ENCODE peak calls at places on chromosome 22, in ten cellular contexts. Y, A, F, I, W, Z, V, K, M and E are unnamed samples.
A peak's percentile ranks its signal among the peaks of the same experiment; 100 is the strongest.

GRCh38 chr22:44889233-44889878 is 120.4 kb downstream of the PHF21B start:
- DNase-seq in Y (no peak), A (peak; percentile 25), F (no peak), I (no peak), W (no peak), Z (no peak), V (no peak), K (peak; percentile 20), M (no peak), E (no peak)

GRCh38 chr22:23533771-23534191 is 46.3 kb downstream of the IGLL1 start:
- DNase-seq in Y (no peak), A (no peak), F (no peak), I (no peak), W (peak; percentile 3), Z (no peak), V (no peak), K (no peak), M (no peak), E (no peak)

GRCh38 chr22:35648066-35649025 is at the start of gene APOL6:
- DNase-seq in Y (peak; percentile 71), A (no peak), F (peak; percentile 44), I (peak; percentile 54), W (peak; percentile 45), Z (peak; percentile 81), V (peak; percentile 61), K (peak; percentile 86), M (peak; percentile 41), E (peak; percentile 58)

GRCh38 chr22:25745341-25746011 is 3.5 kb downstream of the MYO18B start:
- DNase-seq in Y (no peak), A (no peak), F (no peak), I (no peak), W (peak; percentile 60), Z (peak; percentile 55), V (no peak), K (no peak), M (no peak), E (peak; percentile 33)

GRCh38 chr22:48338793-48339705 is 1488.6 kb downstream of the BRD1 start:
- DNase-seq in Y (no peak), A (no peak), F (no peak), I (no peak), W (no peak), Z (no peak), V (no peak), K (no peak), M (no peak), E (no peak)

GRCh38 chr22:27183474-27183873 is 526.1 kb downstream of the MIAT start:
- DNase-seq in Y (no peak), A (no peak), F (no peak), I (no peak), W (no peak), Z (no peak), V (no peak), K (no peak), M (no peak), E (no peak)

GRCh38 chr22:39567135-39567946 is 3.2 kb upstream of the CACNA1I start:
- DNase-seq in Y (peak; percentile 31), A (no peak), F (no peak), I (no peak), W (no peak), Z (no peak), V (no peak), K (no peak), M (no peak), E (no peak)

GRCh38 chr22:45893516-45893915 is 83.4 kb downstream of the WNT7B start:
- DNase-seq in Y (no peak), A (no peak), F (no peak), I (no peak), W (no peak), Z (no peak), V (no peak), K (no peak), M (no peak), E (no peak)

GRCh38 chr22:30185129-30185528 is 61.4 kb downstream of the LIF start:
- DNase-seq in Y (no peak), A (no peak), F (no peak), I (no peak), W (no peak), Z (no peak), V (no peak), K (no peak), M (no peak), E (no peak)

GRCh38 chr22:50282361-50283144 is 12.4 kb upstream of the MAPK11 start:
- DNase-seq in Y (no peak), A (no peak), F (no peak), I (no peak), W (peak; percentile 92), Z (peak; percentile 89), V (peak; percentile 68), K (peak; percentile 95), M (no peak), E (peak; percentile 85)

GRCh38 chr22:47622541-47622940 is 860.1 kb downstream of the TBC1D22A start:
- DNase-seq in Y (no peak), A (peak; percentile 39), F (no peak), I (no peak), W (no peak), Z (no peak), V (no peak), K (no peak), M (no peak), E (no peak)

GRCh38 chr22:45867906-45868555 is 108.9 kb downstream of the WNT7B start:
- DNase-seq in Y (no peak), A (no peak), F (no peak), I (no peak), W (no peak), Z (no peak), V (peak; percentile 10), K (no peak), M (no peak), E (no peak)

GRCh38 chr22:24962835-24963234 is 10.3 kb downstream of the KIAA1671 start:
- DNase-seq in Y (no peak), A (no peak), F (no peak), I (no peak), W (no peak), Z (no peak), V (no peak), K (no peak), M (no peak), E (no peak)

GRCh38 chr22:17638182-17638431 is 450 bp upstream of the BCL2L13 start:
- DNase-seq in Y (peak; percentile 9), A (no peak), F (no peak), I (no peak), W (no peak), Z (no peak), V (no peak), K (no peak), M (no peak), E (no peak)

GRCh38 chr22:37909756-37910155 is 3.7 kb downstream of the MICALL1 start:
- DNase-seq in Y (no peak), A (no peak), F (no peak), I (no peak), W (no peak), Z (no peak), V (no peak), K (no peak), M (no peak), E (no peak)

GRCh38 chr22:40175571-40176105 is 2.1 kb upstream of the TNRC6B start:
- DNase-seq in Y (no peak), A (no peak), F (no peak), I (no peak), W (no peak), Z (no peak), V (no peak), K (no peak), M (no peak), E (no peak)

GRCh38 chr22:29197096-29197495 is 8.6 kb upstream of the EMID1 start:
- DNase-seq in Y (no peak), A (no peak), F (no peak), I (no peak), W (no peak), Z (no peak), V (no peak), K (no peak), M (no peak), E (no peak)

GRCh38 chr22:43395296-43395695 is 16.5 kb upstream of the MPPED1 start:
- DNase-seq in Y (no peak), A (no peak), F (no peak), I (no peak), W (no peak), Z (no peak), V (no peak), K (no peak), M (no peak), E (no peak)

GRCh38 chr22:20567993-20568417 is 60.6 kb downstream of the MED15 start:
- DNase-seq in Y (no peak), A (no peak), F (no peak), I (no peak), W (peak; percentile 35), Z (peak; percentile 79), V (no peak), K (no peak), M (no peak), E (peak; percentile 56)

GRCh38 chr22:40878937-40879336 is 17.0 kb upstream of the DNAJB7 start:
- DNase-seq in Y (no peak), A (no peak), F (no peak), I (no peak), W (no peak), Z (no peak), V (no peak), K (no peak), M (no peak), E (no peak)

GRCh38 chr22:25929479-25929878 is 187.5 kb downstream of the MYO18B start:
- DNase-seq in Y (no peak), A (no peak), F (no peak), I (no peak), W (no peak), Z (no peak), V (no peak), K (no peak), M (no peak), E (no peak)